ENCODE peak calls at places on chromosomes 5 and 9, in four cellular contexts. One of them, this sample, is unnamed.

GRCh38 chr9:128207076-128207731 is 4.0 kb downstream of the DNM1 start:
- DNase-seq in psoas muscle: no peak
- DNase-seq in Peyer's patch: no peak
- DNase-seq in left lung: no peak
- DNase-seq in this sample: no peak

GRCh38 chr5:14298126-14298847 is 155.1 kb downstream of the TRIO start:
- DNase-seq in psoas muscle: no peak
- DNase-seq in left lung: no peak
- DNase-seq in Peyer's patch: no peak
- DNase-seq in this sample: no peak

GRCh38 chr9:91807640-91808246 is 142.3 kb downstream of the ROR2 start:
- DNase-seq in psoas muscle: no peak
- DNase-seq in left lung: no peak
- DNase-seq in Peyer's patch: no peak
- DNase-seq in this sample: no peak

GRCh38 chr5:53303105-53303504 is 177.3 kb upstream of the FST start:
- DNase-seq in psoas muscle: no peak
- DNase-seq in Peyer's patch: no peak
- DNase-seq in left lung: no peak
- DNase-seq in this sample: no peak

GRCh38 chr9:113964740-113965095 is 88.6 kb downstream of the ZNF618 start:
- DNase-seq in left lung: no peak
- DNase-seq in psoas muscle: no peak
- DNase-seq in Peyer's patch: no peak
- DNase-seq in this sample: no peak

GRCh38 chr9:74016004-74016403 is 481.1 kb upstream of the RORB start:
- DNase-seq in left lung: no peak
- DNase-seq in Peyer's patch: no peak
- DNase-seq in psoas muscle: no peak
- DNase-seq in this sample: no peak

GRCh38 chr9:129841071-129841470 is 5.8 kb downstream of the USP20 start:
- DNase-seq in left lung: no peak
- DNase-seq in psoas muscle: no peak
- DNase-seq in Peyer's patch: no peak
- DNase-seq in this sample: no peak

GRCh38 chr9:15592317-15592716 is 39.5 kb downstream of the CCDC171 start:
- DNase-seq in Peyer's patch: no peak
- DNase-seq in psoas muscle: no peak
- DNase-seq in left lung: no peak
- DNase-seq in this sample: no peak

GRCh38 chr9:120362446-120362845 is 217.5 kb downstream of the CDK5RAP2 start:
- DNase-seq in psoas muscle: no peak
- DNase-seq in Peyer's patch: no peak
- DNase-seq in left lung: no peak
- DNase-seq in this sample: no peak

GRCh38 chr9:134942011-134942410 is 24.3 kb upstream of the FCN1 start:
- DNase-seq in Peyer's patch: no peak
- DNase-seq in left lung: no peak
- DNase-seq in psoas muscle: no peak
- DNase-seq in this sample: no peak

GRCh38 chr5:172407861-172408260 is 46.5 kb downstream of the SH3PXD2B start:
- DNase-seq in Peyer's patch: no peak
- DNase-seq in psoas muscle: no peak
- DNase-seq in left lung: no peak
- DNase-seq in this sample: no peak

GRCh38 chr5:82353522-82353921 is 75.4 kb upstream of the RPS23 start:
- DNase-seq in left lung: no peak
- DNase-seq in psoas muscle: no peak
- DNase-seq in Peyer's patch: no peak
- DNase-seq in this sample: no peak

GRCh38 chr5:89282832-89283510 is 400.0 kb upstream of the MEF2C start:
- DNase-seq in Peyer's patch: no peak
- DNase-seq in left lung: no peak
- DNase-seq in psoas muscle: no peak
- DNase-seq in this sample: no peak

GRCh38 chr9:72930828-72931227 is 22.0 kb downstream of the ALDH1A1 start:
- DNase-seq in psoas muscle: no peak
- DNase-seq in left lung: no peak
- DNase-seq in Peyer's patch: no peak
- DNase-seq in this sample: no peak

GRCh38 chr9:75866273-75866871 is 24.1 kb upstream of the PCSK5 start:
- DNase-seq in Peyer's patch: peak; percentile 22
- DNase-seq in left lung: no peak
- DNase-seq in psoas muscle: no peak
- DNase-seq in this sample: no peak

GRCh38 chr9:128323192-128323730 is 622 bp downstream of the COQ4 start:
- DNase-seq in psoas muscle: no peak
- DNase-seq in left lung: no peak
- DNase-seq in Peyer's patch: no peak
- DNase-seq in this sample: no peak

GRCh38 chr9:136787690-136788400 is 3.3 kb upstream of the TMEM141 start:
- DNase-seq in left lung: peak; percentile 86
- DNase-seq in Peyer's patch: peak; percentile 70
- DNase-seq in psoas muscle: peak; percentile 55
- DNase-seq in this sample: no peak

GRCh38 chr9:117000196-117000723 is 313.2 kb downstream of the TRIM32 start:
- DNase-seq in left lung: no peak
- DNase-seq in psoas muscle: no peak
- DNase-seq in Peyer's patch: no peak
- DNase-seq in this sample: no peak

GRCh38 chr5:29079771-29080170 is 2041.4 kb upstream of the CDH9 start:
- DNase-seq in left lung: no peak
- DNase-seq in psoas muscle: no peak
- DNase-seq in Peyer's patch: no peak
- DNase-seq in this sample: no peak

GRCh38 chr5:14879985-14880589 is 8.5 kb upstream of the ANKH start:
- DNase-seq in Peyer's patch: no peak
- DNase-seq in left lung: no peak
- DNase-seq in psoas muscle: no peak
- DNase-seq in this sample: no peak

GRCh38 chr5:89117131-89117644 is 234.2 kb upstream of the MEF2C start:
- DNase-seq in psoas muscle: no peak
- DNase-seq in left lung: no peak
- DNase-seq in Peyer's patch: no peak
- DNase-seq in this sample: no peak

GRCh38 chr5:6461006-6461405 is 12.3 kb downstream of the UBE2QL1 start:
- DNase-seq in left lung: no peak
- DNase-seq in psoas muscle: no peak
- DNase-seq in Peyer's patch: no peak
- DNase-seq in this sample: no peak

GRCh38 chr9:13022756-13023155 is 247.9 kb downstream of the LURAP1L start:
- DNase-seq in psoas muscle: no peak
- DNase-seq in left lung: no peak
- DNase-seq in Peyer's patch: no peak
- DNase-seq in this sample: no peak

GRCh38 chr5:120803282-120803681 is 339.2 kb downstream of the PRR16 start:
- DNase-seq in Peyer's patch: no peak
- DNase-seq in psoas muscle: no peak
- DNase-seq in left lung: no peak
- DNase-seq in this sample: no peak

GRCh38 chr9:129182625-129183494 is 4.8 kb upstream of the IER5L start:
- DNase-seq in psoas muscle: peak; percentile 41
- DNase-seq in Peyer's patch: no peak
- DNase-seq in left lung: no peak
- DNase-seq in this sample: peak; percentile 44

GRCh38 chr9:2856400-2856799 is 12.5 kb upstream of the PUM3 start:
- DNase-seq in left lung: no peak
- DNase-seq in psoas muscle: no peak
- DNase-seq in Peyer's patch: no peak
- DNase-seq in this sample: no peak

GRCh38 chr5:125176005-125176390 is 429.6 kb upstream of the ZNF608 start:
- DNase-seq in left lung: no peak
- DNase-seq in psoas muscle: no peak
- DNase-seq in Peyer's patch: no peak
- DNase-seq in this sample: no peak

GRCh38 chr5:128965011-128965637 is at the start of gene SLC27A6:
- DNase-seq in left lung: peak; percentile 81
- DNase-seq in Peyer's patch: no peak
- DNase-seq in psoas muscle: no peak
- DNase-seq in this sample: peak; percentile 30

GRCh38 chr5:128962211-128962610 is 3.1 kb upstream of the SLC27A6 start:
- DNase-seq in psoas muscle: no peak
- DNase-seq in left lung: no peak
- DNase-seq in Peyer's patch: no peak
- DNase-seq in this sample: no peak

GRCh38 chr5:128966846-128967245 is 1.6 kb downstream of the SLC27A6 start:
- DNase-seq in psoas muscle: no peak
- DNase-seq in Peyer's patch: no peak
- DNase-seq in left lung: no peak
- DNase-seq in this sample: no peak

GRCh38 chr5:128966375-128966774 is 1.1 kb downstream of the SLC27A6 start:
- DNase-seq in psoas muscle: no peak
- DNase-seq in left lung: peak; percentile 67
- DNase-seq in Peyer's patch: no peak
- DNase-seq in this sample: no peak

DNA sequence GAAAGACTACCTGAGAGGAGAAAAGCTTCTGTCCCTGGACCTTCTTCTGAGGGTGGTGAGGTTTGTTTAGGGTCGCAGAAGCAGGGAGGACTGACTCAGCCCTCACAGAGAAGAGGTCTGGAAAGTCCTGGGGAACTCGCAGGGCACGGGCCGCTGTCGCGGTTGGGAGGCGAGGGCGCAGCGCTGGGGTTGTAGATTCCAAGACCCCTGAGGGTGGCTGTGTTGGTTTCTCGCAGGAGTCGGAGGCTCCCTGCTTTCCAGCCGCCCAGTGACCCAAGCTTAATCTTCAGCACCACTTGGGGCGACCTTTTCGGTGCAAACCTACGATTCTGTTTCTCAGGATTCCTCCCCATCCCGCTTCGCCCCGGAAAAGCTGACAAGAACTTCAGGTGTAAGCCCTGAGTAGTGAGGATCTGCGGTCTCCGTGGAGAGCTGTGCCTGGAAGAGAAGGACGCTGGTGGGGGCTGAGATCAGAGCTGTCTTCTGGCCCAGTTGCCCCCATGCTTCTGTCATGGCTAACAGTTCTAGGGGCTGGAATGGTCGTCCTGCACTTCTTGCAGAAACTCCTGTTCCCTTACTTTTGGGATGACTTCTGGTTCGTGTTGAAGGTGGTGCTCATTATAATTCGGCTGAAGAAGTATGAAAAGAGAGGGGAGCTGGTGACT is 482 bp downstream of the SLC27A6 start:
- DNase-seq in left lung: peak; percentile 65
- DNase-seq in psoas muscle: no peak
- DNase-seq in Peyer's patch: no peak
- DNase-seq in this sample: no peak
- H3K4me3 ChIP-seq in left lung: peak overlapping the region; percentile 27
- H3K4me3 ChIP-seq in psoas muscle: peak overlapping the region; percentile 34
- H3K4me3 ChIP-seq in Peyer's patch: no peak overlapping the region
- H3K4me3 ChIP-seq in this sample: peak overlapping the region; percentile 56

GRCh38 chr5:142048272-142048671 is 35.4 kb upstream of the GNPDA1 start:
- DNase-seq in Peyer's patch: no peak
- DNase-seq in left lung: no peak
- DNase-seq in psoas muscle: no peak
- DNase-seq in this sample: no peak
- TF ChIP-seq CTCF in Peyer's patch: no peak
- TF ChIP-seq CTCF in left lung: no peak
- TF ChIP-seq CTCF in psoas muscle: no peak
- TF ChIP-seq CTCF in this sample: no peak

DNA sequence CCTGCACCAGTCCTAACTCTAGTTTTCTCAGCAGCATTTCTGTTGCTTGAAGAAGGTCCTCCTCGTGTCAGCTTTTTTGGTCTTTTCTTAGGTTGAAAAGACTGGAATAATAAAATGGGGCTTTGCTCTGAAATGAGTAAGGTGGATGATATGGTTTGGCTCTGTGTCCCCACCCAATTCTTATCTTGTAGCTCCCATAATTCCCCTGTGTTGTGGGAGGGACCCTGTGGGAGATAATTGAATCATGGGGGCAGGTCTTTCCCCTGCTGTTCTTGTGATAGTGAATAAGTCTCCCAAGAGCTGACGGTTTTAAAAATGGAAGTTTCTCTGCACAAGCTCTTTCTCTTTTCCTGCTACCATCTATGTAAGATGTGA is 53.6 kb downstream of the LIX1 start:
- DNase-seq in Peyer's patch: no peak
- DNase-seq in left lung: no peak
- DNase-seq in psoas muscle: no peak
- DNase-seq in this sample: no peak
- H3K4me3 ChIP-seq in Peyer's patch: no peak overlapping the region
- H3K4me3 ChIP-seq in left lung: no peak overlapping the region
- H3K4me3 ChIP-seq in psoas muscle: no peak overlapping the region
- H3K4me3 ChIP-seq in this sample: no peak overlapping the region

DNA sequence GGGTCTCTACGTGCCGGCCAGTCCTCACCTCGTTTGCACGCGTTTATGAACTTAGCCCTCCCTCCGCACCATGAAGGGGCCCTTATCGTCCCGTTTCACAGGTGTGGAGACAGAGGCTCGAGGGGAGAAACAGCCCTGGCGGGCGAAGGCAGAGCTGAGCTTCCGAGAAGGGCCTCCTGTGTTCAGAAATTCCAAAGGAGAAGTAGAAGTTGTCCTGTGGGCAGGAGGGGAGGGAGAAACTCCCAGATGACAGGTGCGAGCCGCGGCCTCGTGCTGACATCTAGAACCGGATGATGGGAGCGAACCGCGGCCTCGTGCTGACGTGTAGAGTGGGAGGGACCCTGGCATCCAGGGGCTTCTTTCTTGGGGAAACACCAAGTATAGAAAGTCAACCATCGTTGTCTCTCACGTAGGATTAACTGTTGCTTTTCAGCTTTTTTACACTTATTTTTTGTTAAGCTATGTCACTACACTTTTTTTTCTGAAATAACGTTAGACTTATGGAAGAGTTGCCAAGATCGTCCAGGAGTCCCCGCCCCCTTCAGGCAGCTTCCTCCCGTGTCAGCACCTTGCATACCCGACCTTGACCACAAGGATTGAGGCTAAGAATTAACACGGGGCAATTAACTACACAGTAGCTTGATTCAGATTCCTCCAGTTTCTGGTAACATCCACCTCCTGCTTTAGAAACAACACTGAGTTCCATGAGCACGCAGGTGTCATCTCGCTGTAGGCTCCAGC is 42.8 kb upstream of the NKD2 start:
- DNase-seq in psoas muscle: no peak
- DNase-seq in Peyer's patch: no peak
- DNase-seq in left lung: no peak
- DNase-seq in this sample: no peak
- TF ChIP-seq CTCF in psoas muscle: no peak
- TF ChIP-seq CTCF in Peyer's patch: no peak
- TF ChIP-seq CTCF in left lung: no peak
- TF ChIP-seq CTCF in this sample: no peak

DNA sequence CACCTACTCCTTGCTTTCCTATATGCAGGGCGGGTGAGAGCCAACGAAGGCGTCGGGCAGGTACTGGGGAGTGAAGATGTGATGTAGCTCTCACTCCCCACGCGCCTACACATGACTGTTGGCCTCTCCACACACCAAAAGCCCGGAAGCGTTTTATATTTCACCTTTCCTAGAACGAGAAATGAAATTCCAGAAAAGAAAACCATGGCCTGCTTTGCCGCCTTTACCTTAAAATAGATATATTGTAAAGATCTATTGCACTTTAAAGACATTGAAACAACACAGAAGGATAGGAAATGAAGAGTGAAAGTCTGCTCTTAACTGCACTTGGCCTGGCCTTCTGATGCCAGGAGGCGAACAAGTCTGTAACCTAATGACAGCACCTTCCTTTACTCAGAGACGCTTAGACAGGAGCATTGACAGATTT is 6.7 kb downstream of the PRDM6 start:
- DNase-seq in left lung: no peak
- DNase-seq in Peyer's patch: no peak
- DNase-seq in psoas muscle: no peak
- DNase-seq in this sample: no peak
- H3K4me3 ChIP-seq in left lung: peak overlapping the region; percentile 2
- H3K4me3 ChIP-seq in Peyer's patch: no peak overlapping the region
- H3K4me3 ChIP-seq in psoas muscle: no peak overlapping the region
- H3K4me3 ChIP-seq in this sample: no peak overlapping the region

This sample was measured in heart right ventricle.